ENCODE peak calls at places on chromosomes 11 and 22, in six cellular contexts. One of them, this sample, is unnamed.
A peak's percentile ranks its signal among the peaks of the same experiment; 100 is the strongest.

GRCh38 chr22:41821449-41822030 is 11.4 kb upstream of the SREBF2 start:
- DNase-seq in mammary epithelial cell: no peak
- DNase-seq in PC-9: no peak
- DNase-seq in choroid plexus epithelial cell: no peak
- DNase-seq in thoracic aorta: no peak
- DNase-seq in lower leg skin: no peak
- DNase-seq in this sample: no peak

GRCh38 chr22:22565991-22566390 is 6.9 kb upstream of the PRAME start:
- DNase-seq in PC-9: no peak
- DNase-seq in thoracic aorta: no peak
- DNase-seq in mammary epithelial cell: no peak
- DNase-seq in lower leg skin: no peak
- DNase-seq in choroid plexus epithelial cell: peak; percentile 82
- DNase-seq in this sample: peak; percentile 16

GRCh38 chr22:44362249-44363040 is 49.7 kb upstream of the SHISAL1 start:
- DNase-seq in lower leg skin: no peak
- DNase-seq in choroid plexus epithelial cell: no peak
- DNase-seq in PC-9: no peak
- DNase-seq in thoracic aorta: no peak
- DNase-seq in mammary epithelial cell: no peak
- DNase-seq in this sample: no peak

GRCh38 chr11:66659785-66660184 is 17.9 kb downstream of the RBM4B start:
- DNase-seq in lower leg skin: no peak
- DNase-seq in mammary epithelial cell: no peak
- DNase-seq in thoracic aorta: no peak
- DNase-seq in PC-9: no peak
- DNase-seq in choroid plexus epithelial cell: no peak
- DNase-seq in this sample: no peak

GRCh38 chr11:22337571-22338464 is at the start of gene SLC17A6:
- DNase-seq in thoracic aorta: no peak
- DNase-seq in mammary epithelial cell: peak; percentile 31
- DNase-seq in choroid plexus epithelial cell: peak; percentile 42
- DNase-seq in lower leg skin: no peak
- DNase-seq in PC-9: no peak
- DNase-seq in this sample: peak; percentile 7

GRCh38 chr11:84164722-84165121 is 878.6 kb upstream of the CCDC90B start:
- DNase-seq in choroid plexus epithelial cell: no peak
- DNase-seq in thoracic aorta: no peak
- DNase-seq in lower leg skin: no peak
- DNase-seq in PC-9: no peak
- DNase-seq in mammary epithelial cell: no peak
- DNase-seq in this sample: no peak

GRCh38 chr11:102528618-102529017 is 1.9 kb downstream of the MMP7 start:
- DNase-seq in thoracic aorta: no peak
- DNase-seq in choroid plexus epithelial cell: no peak
- DNase-seq in mammary epithelial cell: peak; percentile 78
- DNase-seq in lower leg skin: no peak
- DNase-seq in PC-9: peak; percentile 64
- DNase-seq in this sample: no peak

GRCh38 chr11:131511794-131512193 is 141.4 kb downstream of the NTM start:
- DNase-seq in lower leg skin: no peak
- DNase-seq in PC-9: peak; percentile 42
- DNase-seq in mammary epithelial cell: no peak
- DNase-seq in choroid plexus epithelial cell: peak; percentile 9
- DNase-seq in thoracic aorta: no peak
- DNase-seq in this sample: peak; percentile 3

GRCh38 chr11:34405079-34405858 is 33.5 kb upstream of the CAT start:
- DNase-seq in mammary epithelial cell: peak; percentile 26
- DNase-seq in PC-9: no peak
- DNase-seq in choroid plexus epithelial cell: no peak
- DNase-seq in lower leg skin: peak; percentile 34
- DNase-seq in thoracic aorta: no peak
- DNase-seq in this sample: peak; percentile 12

GRCh38 chr22:19477321-19478085 is 1.5 kb downstream of the UFD1 start:
- DNase-seq in choroid plexus epithelial cell: peak; percentile 41
- DNase-seq in lower leg skin: no peak
- DNase-seq in mammary epithelial cell: no peak
- DNase-seq in thoracic aorta: no peak
- DNase-seq in PC-9: no peak
- DNase-seq in this sample: no peak
- TF ChIP-seq CTCF in choroid plexus epithelial cell: peak; percentile 34
- TF ChIP-seq CTCF in lower leg skin: no peak
- TF ChIP-seq CTCF in mammary epithelial cell: peak; percentile 26
- TF ChIP-seq CTCF in thoracic aorta: no peak
- TF ChIP-seq CTCF in PC-9: no peak
- TF ChIP-seq CTCF in this sample: no peak

GRCh38 chr11:1252371-1253102 is 29.7 kb downstream of the MUC5B start:
- DNase-seq in PC-9: no peak
- DNase-seq in mammary epithelial cell: no peak
- DNase-seq in thoracic aorta: no peak
- DNase-seq in lower leg skin: no peak
- DNase-seq in choroid plexus epithelial cell: no peak
- DNase-seq in this sample: no peak
- H3K4me3 ChIP-seq in PC-9: no peak overlapping the region
- H3K4me3 ChIP-seq in mammary epithelial cell: no peak overlapping the region
- H3K4me3 ChIP-seq in thoracic aorta: no peak overlapping the region
- H3K4me3 ChIP-seq in lower leg skin: no peak overlapping the region
- H3K4me3 ChIP-seq in choroid plexus epithelial cell: no peak overlapping the region
- H3K4me3 ChIP-seq in this sample: no peak overlapping the region

GRCh38 chr22:26845016-26845728 is 187.8 kb downstream of the MIAT start:
- DNase-seq in PC-9: no peak
- DNase-seq in mammary epithelial cell: no peak
- DNase-seq in choroid plexus epithelial cell: peak; percentile 22
- DNase-seq in lower leg skin: no peak
- DNase-seq in thoracic aorta: no peak
- DNase-seq in this sample: no peak
- TF ChIP-seq CTCF in PC-9: no peak
- TF ChIP-seq CTCF in mammary epithelial cell: no peak
- TF ChIP-seq CTCF in choroid plexus epithelial cell: no peak
- TF ChIP-seq CTCF in lower leg skin: no peak
- TF ChIP-seq CTCF in thoracic aorta: no peak
- TF ChIP-seq CTCF in this sample: no peak

GRCh38 chr22:47996446-47996857 is 1234.0 kb downstream of the TBC1D22A start:
- DNase-seq in mammary epithelial cell: no peak
- DNase-seq in lower leg skin: no peak
- DNase-seq in thoracic aorta: no peak
- DNase-seq in choroid plexus epithelial cell: no peak
- DNase-seq in PC-9: no peak
- DNase-seq in this sample: no peak

GRCh38 chr22:47995718-47996117 is 1233.3 kb downstream of the TBC1D22A start:
- DNase-seq in PC-9: no peak
- DNase-seq in choroid plexus epithelial cell: no peak
- DNase-seq in thoracic aorta: no peak
- DNase-seq in lower leg skin: no peak
- DNase-seq in mammary epithelial cell: no peak
- DNase-seq in this sample: no peak

GRCh38 chr22:47994045-47994444 is 1231.6 kb downstream of the TBC1D22A start:
- DNase-seq in mammary epithelial cell: no peak
- DNase-seq in lower leg skin: no peak
- DNase-seq in PC-9: no peak
- DNase-seq in choroid plexus epithelial cell: no peak
- DNase-seq in thoracic aorta: no peak
- DNase-seq in this sample: no peak

GRCh38 chr22:47997052-47997568 is 1234.7 kb downstream of the TBC1D22A start:
- DNase-seq in mammary epithelial cell: no peak
- DNase-seq in PC-9: no peak
- DNase-seq in choroid plexus epithelial cell: no peak
- DNase-seq in lower leg skin: no peak
- DNase-seq in thoracic aorta: no peak
- DNase-seq in this sample: no peak

DNA sequence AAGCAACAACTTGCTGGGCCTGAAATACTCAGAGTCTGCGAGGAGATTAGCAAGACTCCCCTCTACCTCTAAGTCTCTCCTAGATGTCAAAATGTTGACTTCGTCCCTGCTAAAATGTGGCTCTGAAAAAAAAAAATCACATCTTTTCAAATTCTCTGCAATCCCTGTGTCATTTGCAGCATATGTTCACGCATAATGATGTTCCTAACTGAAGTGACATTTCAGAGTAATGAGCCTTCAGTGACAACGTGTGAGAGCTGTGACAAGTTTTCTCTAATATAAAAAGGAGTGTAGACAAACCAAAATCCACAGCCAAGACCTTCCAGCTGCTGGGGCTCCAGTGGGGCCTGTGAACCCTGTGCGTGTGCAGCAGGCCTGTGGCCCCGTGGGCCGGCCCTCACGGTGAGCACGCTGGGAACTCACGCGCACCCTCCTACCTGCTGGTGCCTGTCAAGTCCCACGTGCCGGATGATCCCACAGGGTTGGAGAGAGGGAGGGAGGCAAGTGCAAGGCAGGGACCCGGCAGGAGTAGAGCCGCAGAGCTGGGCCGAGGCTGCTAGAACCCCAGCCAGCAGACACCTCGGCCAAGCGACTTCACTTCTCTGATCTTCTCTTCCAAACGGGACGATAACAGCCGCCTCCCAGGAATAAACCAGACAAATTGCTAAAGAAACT is 1232.6 kb downstream of the TBC1D22A start:
- DNase-seq in thoracic aorta: no peak
- DNase-seq in mammary epithelial cell: no peak
- DNase-seq in lower leg skin: no peak
- DNase-seq in choroid plexus epithelial cell: no peak
- DNase-seq in PC-9: no peak
- DNase-seq in this sample: no peak
- H3K4me3 ChIP-seq in thoracic aorta: no peak overlapping the region
- H3K4me3 ChIP-seq in mammary epithelial cell: no peak overlapping the region
- H3K4me3 ChIP-seq in lower leg skin: no peak overlapping the region
- H3K4me3 ChIP-seq in choroid plexus epithelial cell: no peak overlapping the region
- H3K4me3 ChIP-seq in PC-9: no peak overlapping the region
- H3K4me3 ChIP-seq in this sample: no peak overlapping the region